ENCODE peak calls at places on chromosomes 16 and 17, in five cellular contexts. One of them, this sample, is unnamed.

GRCh38 chr16:87538160-87538559 is 45.3 kb upstream of the ZCCHC14 start:
- DNase-seq in stimulated activated CD4-positive, alpha-beta T cell treated with anti-CD3 and anti-CD28 coated beads, Interleukin-2, amount 100 ng/mL, for 48 hours: no peak
- DNase-seq in Calu3: no peak
- DNase-seq in COR-L47: no peak
- DNase-seq in activated T-helper 1 cell treated with anti-CD3 and anti-CD28 coated beads, Interleukin-2, amount 50 U/mL, for 16 hours: no peak
- DNase-seq in this sample: no peak

GRCh38 chr16:14562691-14563491 is 67.2 kb downstream of the PARN start:
- DNase-seq in stimulated activated CD4-positive, alpha-beta T cell treated with anti-CD3 and anti-CD28 coated beads, Interleukin-2, amount 100 ng/mL, for 48 hours: no peak
- DNase-seq in Calu3: peak; percentile 19
- DNase-seq in COR-L47: no peak
- DNase-seq in activated T-helper 1 cell treated with anti-CD3 and anti-CD28 coated beads, Interleukin-2, amount 50 U/mL, for 16 hours: no peak
- DNase-seq in this sample: no peak

GRCh38 chr16:89472711-89473075 is 17.7 kb downstream of the ANKRD11 start:
- DNase-seq in stimulated activated CD4-positive, alpha-beta T cell treated with anti-CD3 and anti-CD28 coated beads, Interleukin-2, amount 100 ng/mL, for 48 hours: no peak
- DNase-seq in Calu3: no peak
- DNase-seq in COR-L47: no peak
- DNase-seq in activated T-helper 1 cell treated with anti-CD3 and anti-CD28 coated beads, Interleukin-2, amount 50 U/mL, for 16 hours: no peak
- DNase-seq in this sample: no peak

GRCh38 chr16:81405702-81406113 is 38.9 kb upstream of the CMIP start:
- DNase-seq in stimulated activated CD4-positive, alpha-beta T cell treated with anti-CD3 and anti-CD28 coated beads, Interleukin-2, amount 100 ng/mL, for 48 hours: no peak
- DNase-seq in Calu3: peak; percentile 89
- DNase-seq in COR-L47: no peak
- DNase-seq in activated T-helper 1 cell treated with anti-CD3 and anti-CD28 coated beads, Interleukin-2, amount 50 U/mL, for 16 hours: no peak
- DNase-seq in this sample: no peak

GRCh38 chr17:58577696-58578095 is 63.3 kb upstream of the MTMR4 start:
- DNase-seq in stimulated activated CD4-positive, alpha-beta T cell treated with anti-CD3 and anti-CD28 coated beads, Interleukin-2, amount 100 ng/mL, for 48 hours: peak; percentile 38
- DNase-seq in Calu3: peak; percentile 51
- DNase-seq in COR-L47: peak; percentile 38
- DNase-seq in activated T-helper 1 cell treated with anti-CD3 and anti-CD28 coated beads, Interleukin-2, amount 50 U/mL, for 16 hours: peak; percentile 20
- DNase-seq in this sample: peak; percentile 48

GRCh38 chr16:57946181-57946801 is 24.6 kb downstream of the CNGB1 start:
- DNase-seq in stimulated activated CD4-positive, alpha-beta T cell treated with anti-CD3 and anti-CD28 coated beads, Interleukin-2, amount 100 ng/mL, for 48 hours: no peak
- DNase-seq in Calu3: no peak
- DNase-seq in COR-L47: peak; percentile 19
- DNase-seq in activated T-helper 1 cell treated with anti-CD3 and anti-CD28 coated beads, Interleukin-2, amount 50 U/mL, for 16 hours: no peak
- DNase-seq in this sample: no peak

GRCh38 chr17:2689411-2690164 is 22.0 kb downstream of the CLUH start:
- DNase-seq in stimulated activated CD4-positive, alpha-beta T cell treated with anti-CD3 and anti-CD28 coated beads, Interleukin-2, amount 100 ng/mL, for 48 hours: no peak
- DNase-seq in Calu3: no peak
- DNase-seq in COR-L47: no peak
- DNase-seq in activated T-helper 1 cell treated with anti-CD3 and anti-CD28 coated beads, Interleukin-2, amount 50 U/mL, for 16 hours: no peak
- DNase-seq in this sample: no peak

GRCh38 chr16:8541868-8542267 is 48.4 kb downstream of the TMEM114 start:
- DNase-seq in stimulated activated CD4-positive, alpha-beta T cell treated with anti-CD3 and anti-CD28 coated beads, Interleukin-2, amount 100 ng/mL, for 48 hours: no peak
- DNase-seq in Calu3: no peak
- DNase-seq in COR-L47: no peak
- DNase-seq in activated T-helper 1 cell treated with anti-CD3 and anti-CD28 coated beads, Interleukin-2, amount 50 U/mL, for 16 hours: no peak
- DNase-seq in this sample: no peak

GRCh38 chr16:17211797-17212196 is 259.0 kb downstream of the XYLT1 start:
- DNase-seq in stimulated activated CD4-positive, alpha-beta T cell treated with anti-CD3 and anti-CD28 coated beads, Interleukin-2, amount 100 ng/mL, for 48 hours: peak; percentile 7
- DNase-seq in Calu3: peak; percentile 58
- DNase-seq in COR-L47: no peak
- DNase-seq in activated T-helper 1 cell treated with anti-CD3 and anti-CD28 coated beads, Interleukin-2, amount 50 U/mL, for 16 hours: no peak
- DNase-seq in this sample: peak; percentile 5

GRCh38 chr16:526181-527014 is 1.1 kb upstream of the CAPN15 start:
- DNase-seq in stimulated activated CD4-positive, alpha-beta T cell treated with anti-CD3 and anti-CD28 coated beads, Interleukin-2, amount 100 ng/mL, for 48 hours: peak; percentile 21
- DNase-seq in Calu3: no peak
- DNase-seq in COR-L47: peak; percentile 29
- DNase-seq in activated T-helper 1 cell treated with anti-CD3 and anti-CD28 coated beads, Interleukin-2, amount 50 U/mL, for 16 hours: no peak
- DNase-seq in this sample: peak; percentile 45

GRCh38 chr17:48498168-48498840 is 32.5 kb downstream of the HOXB1 start:
- DNase-seq in stimulated activated CD4-positive, alpha-beta T cell treated with anti-CD3 and anti-CD28 coated beads, Interleukin-2, amount 100 ng/mL, for 48 hours: no peak
- DNase-seq in Calu3: peak; percentile 57
- DNase-seq in COR-L47: peak; percentile 18
- DNase-seq in activated T-helper 1 cell treated with anti-CD3 and anti-CD28 coated beads, Interleukin-2, amount 50 U/mL, for 16 hours: no peak
- DNase-seq in this sample: no peak

GRCh38 chr17:61470530-61471136 is 18.4 kb downstream of the TBX4 start:
- DNase-seq in stimulated activated CD4-positive, alpha-beta T cell treated with anti-CD3 and anti-CD28 coated beads, Interleukin-2, amount 100 ng/mL, for 48 hours: no peak
- DNase-seq in Calu3: no peak
- DNase-seq in COR-L47: no peak
- DNase-seq in activated T-helper 1 cell treated with anti-CD3 and anti-CD28 coated beads, Interleukin-2, amount 50 U/mL, for 16 hours: no peak
- DNase-seq in this sample: no peak

GRCh38 chr16:75244844-75245758 is 6.3 kb downstream of the BCAR1 start:
- DNase-seq in stimulated activated CD4-positive, alpha-beta T cell treated with anti-CD3 and anti-CD28 coated beads, Interleukin-2, amount 100 ng/mL, for 48 hours: no peak
- DNase-seq in Calu3: peak; percentile 96
- DNase-seq in COR-L47: no peak
- DNase-seq in activated T-helper 1 cell treated with anti-CD3 and anti-CD28 coated beads, Interleukin-2, amount 50 U/mL, for 16 hours: no peak
- DNase-seq in this sample: no peak

GRCh38 chr16:85989376-85989775 is 90.4 kb downstream of the IRF8 start:
- DNase-seq in stimulated activated CD4-positive, alpha-beta T cell treated with anti-CD3 and anti-CD28 coated beads, Interleukin-2, amount 100 ng/mL, for 48 hours: no peak
- DNase-seq in Calu3: no peak
- DNase-seq in COR-L47: no peak
- DNase-seq in activated T-helper 1 cell treated with anti-CD3 and anti-CD28 coated beads, Interleukin-2, amount 50 U/mL, for 16 hours: no peak
- DNase-seq in this sample: no peak

GRCh38 chr16:11484691-11485258 is 101.9 kb downstream of the LITAF start:
- DNase-seq in stimulated activated CD4-positive, alpha-beta T cell treated with anti-CD3 and anti-CD28 coated beads, Interleukin-2, amount 100 ng/mL, for 48 hours: no peak
- DNase-seq in Calu3: no peak
- DNase-seq in COR-L47: no peak
- DNase-seq in activated T-helper 1 cell treated with anti-CD3 and anti-CD28 coated beads, Interleukin-2, amount 50 U/mL, for 16 hours: no peak
- DNase-seq in this sample: no peak

GRCh38 chr17:77872199-77872598 is 86.3 kb upstream of the TNRC6C start:
- DNase-seq in stimulated activated CD4-positive, alpha-beta T cell treated with anti-CD3 and anti-CD28 coated beads, Interleukin-2, amount 100 ng/mL, for 48 hours: no peak
- DNase-seq in Calu3: no peak
- DNase-seq in COR-L47: no peak
- DNase-seq in activated T-helper 1 cell treated with anti-CD3 and anti-CD28 coated beads, Interleukin-2, amount 50 U/mL, for 16 hours: no peak
- DNase-seq in this sample: peak; percentile 59

GRCh38 chr17:74040729-74041128 is 162.7 kb upstream of the RPL38 start:
- DNase-seq in stimulated activated CD4-positive, alpha-beta T cell treated with anti-CD3 and anti-CD28 coated beads, Interleukin-2, amount 100 ng/mL, for 48 hours: no peak
- DNase-seq in Calu3: no peak
- DNase-seq in COR-L47: no peak
- DNase-seq in activated T-helper 1 cell treated with anti-CD3 and anti-CD28 coated beads, Interleukin-2, amount 50 U/mL, for 16 hours: no peak
- DNase-seq in this sample: no peak

GRCh38 chr17:19727466-19728113 is 11.2 kb upstream of the SLC47A2 start:
- DNase-seq in stimulated activated CD4-positive, alpha-beta T cell treated with anti-CD3 and anti-CD28 coated beads, Interleukin-2, amount 100 ng/mL, for 48 hours: no peak
- DNase-seq in Calu3: no peak
- DNase-seq in COR-L47: no peak
- DNase-seq in activated T-helper 1 cell treated with anti-CD3 and anti-CD28 coated beads, Interleukin-2, amount 50 U/mL, for 16 hours: no peak
- DNase-seq in this sample: no peak

GRCh38 chr17:75241996-75242460 is 19.4 kb downstream of the GGA3 start:
- DNase-seq in stimulated activated CD4-positive, alpha-beta T cell treated with anti-CD3 and anti-CD28 coated beads, Interleukin-2, amount 100 ng/mL, for 48 hours: no peak
- DNase-seq in Calu3: no peak
- DNase-seq in COR-L47: no peak
- DNase-seq in activated T-helper 1 cell treated with anti-CD3 and anti-CD28 coated beads, Interleukin-2, amount 50 U/mL, for 16 hours: no peak
- DNase-seq in this sample: no peak

GRCh38 chr17:63941162-63941561 is 9.0 kb upstream of the CD79B start:
- DNase-seq in stimulated activated CD4-positive, alpha-beta T cell treated with anti-CD3 and anti-CD28 coated beads, Interleukin-2, amount 100 ng/mL, for 48 hours: no peak
- DNase-seq in Calu3: no peak
- DNase-seq in COR-L47: no peak
- DNase-seq in activated T-helper 1 cell treated with anti-CD3 and anti-CD28 coated beads, Interleukin-2, amount 50 U/mL, for 16 hours: no peak
- DNase-seq in this sample: no peak

GRCh38 chr17:78414178-78415162 is 36.0 kb downstream of the PGS1 start:
- DNase-seq in stimulated activated CD4-positive, alpha-beta T cell treated with anti-CD3 and anti-CD28 coated beads, Interleukin-2, amount 100 ng/mL, for 48 hours: peak; percentile 36
- DNase-seq in Calu3: no peak
- DNase-seq in COR-L47: no peak
- DNase-seq in activated T-helper 1 cell treated with anti-CD3 and anti-CD28 coated beads, Interleukin-2, amount 50 U/mL, for 16 hours: peak; percentile 28
- DNase-seq in this sample: no peak

GRCh38 chr16:58658796-58659211 is 25.8 kb downstream of the SLC38A7 start:
- DNase-seq in stimulated activated CD4-positive, alpha-beta T cell treated with anti-CD3 and anti-CD28 coated beads, Interleukin-2, amount 100 ng/mL, for 48 hours: no peak
- DNase-seq in Calu3: no peak
- DNase-seq in COR-L47: no peak
- DNase-seq in activated T-helper 1 cell treated with anti-CD3 and anti-CD28 coated beads, Interleukin-2, amount 50 U/mL, for 16 hours: no peak
- DNase-seq in this sample: no peak

GRCh38 chr17:7842950-7843535 is 9.0 kb downstream of the KDM6B start:
- DNase-seq in stimulated activated CD4-positive, alpha-beta T cell treated with anti-CD3 and anti-CD28 coated beads, Interleukin-2, amount 100 ng/mL, for 48 hours: peak; percentile 43
- DNase-seq in Calu3: no peak
- DNase-seq in COR-L47: no peak
- DNase-seq in activated T-helper 1 cell treated with anti-CD3 and anti-CD28 coated beads, Interleukin-2, amount 50 U/mL, for 16 hours: peak; percentile 42
- DNase-seq in this sample: peak; percentile 39

GRCh38 chr17:66306413-66306812 is 4.0 kb downstream of the PRKCA start:
- DNase-seq in stimulated activated CD4-positive, alpha-beta T cell treated with anti-CD3 and anti-CD28 coated beads, Interleukin-2, amount 100 ng/mL, for 48 hours: no peak
- DNase-seq in Calu3: no peak
- DNase-seq in COR-L47: no peak
- DNase-seq in activated T-helper 1 cell treated with anti-CD3 and anti-CD28 coated beads, Interleukin-2, amount 50 U/mL, for 16 hours: no peak
- DNase-seq in this sample: no peak

GRCh38 chr17:74201250-74201649 is 2.2 kb upstream of the RPL38 start:
- DNase-seq in stimulated activated CD4-positive, alpha-beta T cell treated with anti-CD3 and anti-CD28 coated beads, Interleukin-2, amount 100 ng/mL, for 48 hours: no peak
- DNase-seq in Calu3: no peak
- DNase-seq in COR-L47: peak; percentile 46
- DNase-seq in activated T-helper 1 cell treated with anti-CD3 and anti-CD28 coated beads, Interleukin-2, amount 50 U/mL, for 16 hours: no peak
- DNase-seq in this sample: no peak

GRCh38 chr17:83056583-83057396 is 22.6 kb upstream of the METRNL start:
- DNase-seq in stimulated activated CD4-positive, alpha-beta T cell treated with anti-CD3 and anti-CD28 coated beads, Interleukin-2, amount 100 ng/mL, for 48 hours: no peak
- DNase-seq in Calu3: no peak
- DNase-seq in COR-L47: no peak
- DNase-seq in activated T-helper 1 cell treated with anti-CD3 and anti-CD28 coated beads, Interleukin-2, amount 50 U/mL, for 16 hours: no peak
- DNase-seq in this sample: no peak

GRCh38 chr16:24844101-24845030 is 1.4 kb upstream of the SLC5A11 start:
- DNase-seq in stimulated activated CD4-positive, alpha-beta T cell treated with anti-CD3 and anti-CD28 coated beads, Interleukin-2, amount 100 ng/mL, for 48 hours: no peak
- DNase-seq in Calu3: peak; percentile 76
- DNase-seq in COR-L47: no peak
- DNase-seq in activated T-helper 1 cell treated with anti-CD3 and anti-CD28 coated beads, Interleukin-2, amount 50 U/mL, for 16 hours: no peak
- DNase-seq in this sample: no peak

GRCh38 chr16:53711390-53711789 is 7.4 kb downstream of the FTO start:
- DNase-seq in stimulated activated CD4-positive, alpha-beta T cell treated with anti-CD3 and anti-CD28 coated beads, Interleukin-2, amount 100 ng/mL, for 48 hours: no peak
- DNase-seq in Calu3: no peak
- DNase-seq in COR-L47: no peak
- DNase-seq in activated T-helper 1 cell treated with anti-CD3 and anti-CD28 coated beads, Interleukin-2, amount 50 U/mL, for 16 hours: no peak
- DNase-seq in this sample: no peak

GRCh38 chr16:66382171-66382965 is 15.9 kb downstream of the CDH5 start:
- DNase-seq in stimulated activated CD4-positive, alpha-beta T cell treated with anti-CD3 and anti-CD28 coated beads, Interleukin-2, amount 100 ng/mL, for 48 hours: no peak
- DNase-seq in Calu3: no peak
- DNase-seq in COR-L47: no peak
- DNase-seq in activated T-helper 1 cell treated with anti-CD3 and anti-CD28 coated beads, Interleukin-2, amount 50 U/mL, for 16 hours: no peak
- DNase-seq in this sample: no peak

GRCh38 chr17:56600246-56600645 is 6.7 kb downstream of the NOG start:
- DNase-seq in stimulated activated CD4-positive, alpha-beta T cell treated with anti-CD3 and anti-CD28 coated beads, Interleukin-2, amount 100 ng/mL, for 48 hours: no peak
- DNase-seq in Calu3: no peak
- DNase-seq in COR-L47: no peak
- DNase-seq in activated T-helper 1 cell treated with anti-CD3 and anti-CD28 coated beads, Interleukin-2, amount 50 U/mL, for 16 hours: no peak
- DNase-seq in this sample: no peak

GRCh38 chr17:29074488-29074887 is 31.5 kb downstream of the PIPOX start:
- DNase-seq in stimulated activated CD4-positive, alpha-beta T cell treated with anti-CD3 and anti-CD28 coated beads, Interleukin-2, amount 100 ng/mL, for 48 hours: no peak
- DNase-seq in Calu3: no peak
- DNase-seq in COR-L47: no peak
- DNase-seq in activated T-helper 1 cell treated with anti-CD3 and anti-CD28 coated beads, Interleukin-2, amount 50 U/mL, for 16 hours: no peak
- DNase-seq in this sample: no peak

GRCh38 chr16:68188170-68188569 is 47.8 kb downstream of the ESRP2 start:
- DNase-seq in stimulated activated CD4-positive, alpha-beta T cell treated with anti-CD3 and anti-CD28 coated beads, Interleukin-2, amount 100 ng/mL, for 48 hours: no peak
- DNase-seq in Calu3: no peak
- DNase-seq in COR-L47: no peak
- DNase-seq in activated T-helper 1 cell treated with anti-CD3 and anti-CD28 coated beads, Interleukin-2, amount 50 U/mL, for 16 hours: no peak
- DNase-seq in this sample: no peak

GRCh38 chr16:2511128-2511785 is 2.5 kb upstream of the ATP6V0C start:
- DNase-seq in stimulated activated CD4-positive, alpha-beta T cell treated with anti-CD3 and anti-CD28 coated beads, Interleukin-2, amount 100 ng/mL, for 48 hours: no peak
- DNase-seq in Calu3: no peak
- DNase-seq in COR-L47: no peak
- DNase-seq in activated T-helper 1 cell treated with anti-CD3 and anti-CD28 coated beads, Interleukin-2, amount 50 U/mL, for 16 hours: no peak
- DNase-seq in this sample: no peak

GRCh38 chr17:78774956-78775571 is 7.0 kb downstream of the CYTH1 start:
- DNase-seq in stimulated activated CD4-positive, alpha-beta T cell treated with anti-CD3 and anti-CD28 coated beads, Interleukin-2, amount 100 ng/mL, for 48 hours: peak; percentile 57
- DNase-seq in Calu3: no peak
- DNase-seq in COR-L47: no peak
- DNase-seq in activated T-helper 1 cell treated with anti-CD3 and anti-CD28 coated beads, Interleukin-2, amount 50 U/mL, for 16 hours: peak; percentile 44
- DNase-seq in this sample: peak; percentile 78